ENCODE peak calls at places on chromosomes 11 and 22, in six cellular contexts. R, S, I, E, Q and M are unnamed samples.
A peak's percentile ranks its signal among the peaks of the same experiment; 100 is the strongest.

GRCh38 chr11:125525303-125525702 is 29.2 kb upstream of the FEZ1 start:
- DNase-seq in R (no peak), S (no peak), I (no peak), E (no peak), Q (no peak), M (no peak)

GRCh38 chr11:1568451-1568911 is 3.6 kb downstream of the DUSP8 start:
- DNase-seq in R (no peak), S (no peak), I (no peak), E (no peak), Q (no peak), M (peak; percentile 39)

GRCh38 chr11:17658211-17658610 is 61.2 kb upstream of the MYOD1 start:
- DNase-seq in R (no peak), S (no peak), I (no peak), E (no peak), Q (no peak), M (no peak)

GRCh38 chr11:17412488-17413180 is 24.2 kb upstream of the KCNJ11 start:
- DNase-seq in R (no peak), S (no peak), I (no peak), E (no peak), Q (no peak), M (no peak)

GRCh38 chr22:49462795-49463194 is 364.9 kb downstream of the BRD1 start:
- DNase-seq in R (no peak), S (no peak), I (no peak), E (no peak), Q (no peak), M (no peak)

GRCh38 chr22:41998361-41999261 is at the start of gene WBP2NL:
- DNase-seq in R (peak; percentile 3), S (peak; percentile 88), I (peak; percentile 88), E (peak; percentile 92), Q (peak; percentile 50), M (no peak)

GRCh38 chr22:20429254-20430100 is 8.1 kb downstream of the SCARF2 start:
- DNase-seq in R (no peak), S (peak; percentile 77), I (no peak), E (peak; percentile 83), Q (no peak), M (peak; percentile 73)

GRCh38 chr11:128343870-128344269 is 243.5 kb downstream of the ETS1 start:
- DNase-seq in R (no peak), S (no peak), I (no peak), E (no peak), Q (no peak), M (no peak)

GRCh38 chr11:36411202-36411640 is 98.9 kb downstream of the TRAF6 start:
- DNase-seq in R (no peak), S (no peak), I (no peak), E (peak; percentile 28), Q (no peak), M (no peak)

GRCh38 chr11:68340784-68341556 is 28.6 kb downstream of the LRP5 start:
- DNase-seq in R (no peak), S (peak; percentile 17), I (no peak), E (no peak), Q (no peak), M (no peak)

GRCh38 chr22:28899199-28899853 is 16.0 kb downstream of the ZNRF3 start:
- DNase-seq in R (no peak), S (no peak), I (no peak), E (no peak), Q (no peak), M (no peak)

GRCh38 chr22:45010532-45010900 is 711 bp upstream of the PHF21B start:
- DNase-seq in R (no peak), S (no peak), I (no peak), E (no peak), Q (no peak), M (no peak)

GRCh38 chr11:26583550-26583949 is 11.5 kb upstream of the MUC15 start:
- DNase-seq in R (no peak), S (no peak), I (peak; percentile 10), E (no peak), Q (no peak), M (no peak)